ENCODE peak calls at places on chromosome 13, in seven cellular contexts. O is T-helper 2 cell treated with Interferon-gamma antibody and Interleukin-4, amounts not matched to agents 5 μg/mL and 100 μg/mL, for 36 hours; R is uterus; W is EL; I is stimulated activated effector memory CD8-positive, alpha-beta T cell treated with anti-CD3 and anti-CD28 coated beads, Interleukin-12 subunit alpha, Interleukin-12 subunit beta, amount 100 ng/mL, for 72 hours; L is NCI-H1092 treated with DMSO at 0.1 percent for 48 hours; P is substantia nigra. A is an unnamed sample.

GRCh38 chr13:67408823-67409222 is 178.7 kb upstream of the PCDH9 start:
- DNase-seq in O (no peak), L (no peak), W (no peak), P (no peak), R (no peak), I (no peak), A (no peak)

GRCh38 chr13:31048521-31048920 is 113.2 kb downstream of the HSPH1 start:
- DNase-seq in P (no peak), I (no peak), O (no peak), W (peak; percentile 49), R (no peak), L (no peak), A (no peak)

GRCh38 chr13:100100115-100100879 is 11.4 kb downstream of the PCCA start:
- DNase-seq in R (no peak), W (peak; percentile 64), I (no peak), O (no peak), P (no peak), L (no peak), A (no peak)

GRCh38 chr13:110726726-110727125 is 13.2 kb downstream of the ING1 start:
- DNase-seq in P (no peak), W (no peak), L (no peak), R (no peak), O (peak; percentile 65), I (peak; percentile 48), A (no peak)

GRCh38 chr13:110138009-110138699 is 168.8 kb downstream of the COL4A1 start:
- DNase-seq in R (peak; percentile 63), I (peak; percentile 11), P (no peak), L (peak; percentile 53), O (peak; percentile 81), W (peak; percentile 80), A (peak; percentile 88)

GRCh38 chr13:50650936-50651638 is 192.4 kb downstream of the DLEU7 start:
- DNase-seq in P (no peak), O (no peak), W (peak; percentile 13), I (no peak), L (peak; percentile 16), R (no peak), A (no peak)

GRCh38 chr13:97254809-97255208 is 32.7 kb downstream of the MBNL2 start:
- DNase-seq in I (no peak), R (no peak), O (no peak), W (peak; percentile 77), P (no peak), L (no peak), A (no peak)

GRCh38 chr13:40064154-40064713 is 408.8 kb downstream of the COG6 start:
- DNase-seq in P (no peak), L (no peak), R (no peak), O (no peak), I (no peak), W (peak; percentile 6), A (no peak)

GRCh38 chr13:85771856-85772255 is 27.4 kb downstream of the SLITRK6 start:
- DNase-seq in L (no peak), R (no peak), P (no peak), O (no peak), W (no peak), I (no peak), A (no peak)

GRCh38 chr13:27637289-27637626 is 15.6 kb downstream of the POLR1D start:
- DNase-seq in I (no peak), W (no peak), O (no peak), R (no peak), L (no peak), P (no peak), A (no peak)

GRCh38 chr13:62702502-62702901 is 1286.9 kb upstream of the PCDH20 start:
- DNase-seq in W (no peak), R (no peak), L (peak; percentile 88), P (no peak), O (no peak), I (no peak), A (no peak)

GRCh38 chr13:59444210-59444857 is 719.4 kb downstream of the DIAPH3 start:
- DNase-seq in L (peak; percentile 69), I (no peak), O (no peak), W (no peak), P (no peak), R (no peak), A (no peak)

GRCh38 chr13:23845309-23845708 is 43.9 kb downstream of the MIPEP start:
- DNase-seq in R (no peak), I (no peak), O (no peak), P (no peak), L (no peak), W (no peak), A (no peak)

GRCh38 chr13:75705908-75706307 is 69.8 kb downstream of the LMO7 start:
- DNase-seq in P (no peak), W (no peak), I (no peak), O (no peak), R (no peak), L (no peak), A (no peak)